ENCODE peak calls at places on chromosomes 11 and 22, in four cellular contexts. M, P, I and R are unnamed samples.
A peak's percentile ranks its signal among the peaks of the same experiment; 100 is the strongest.

GRCh38 chr11:83195176-83195531 is 1.6 kb downstream of the ANKRD42 start:
- DNase-seq in M (no peak), P (no peak), I (no peak), R (no peak)

GRCh38 chr11:56783448-56784041 is 35.0 kb upstream of the OR9G4 start:
- DNase-seq in I (peak; percentile 37), P (no peak), M (peak; percentile 0), R (peak; percentile 11)

GRCh38 chr11:93051181-93051580 is 81.7 kb downstream of the MTNR1B start:
- DNase-seq in M (peak; percentile 53), P (no peak), I (no peak), R (no peak)

GRCh38 chr11:97764193-97764592 is 1256.6 kb upstream of the CNTN5 start:
- DNase-seq in I (no peak), P (no peak), M (no peak), R (no peak)

GRCh38 chr22:38214248-38215056 is 12.7 kb downstream of the MAFF start:
- DNase-seq in M (no peak), I (no peak), P (peak; percentile 79), R (no peak)

GRCh38 chr11:129191649-129192048 is 476 bp downstream of the ARHGAP32 start:
- DNase-seq in M (no peak), P (no peak), I (peak; percentile 64), R (no peak)

GRCh38 chr22:29684244-29684643 is 35.6 kb upstream of the CABP7 start:
- DNase-seq in P (no peak), M (no peak), I (no peak), R (no peak)

GRCh38 chr22:43014062-43014875 is 680 bp downstream of the PACSIN2 start:
- DNase-seq in M (no peak), I (no peak), P (peak; percentile 44), R (no peak)

GRCh38 chr11:102010776-102011500 is 36.3 kb upstream of the CFAP300 start:
- DNase-seq in P (no peak), I (peak; percentile 84), M (peak; percentile 59), R (peak; percentile 38)

GRCh38 chr11:19866037-19866436 is 153.4 kb downstream of the NAV2 start:
- DNase-seq in I (no peak), M (no peak), P (no peak), R (no peak)

GRCh38 chr11:116175707-116176106 is 597.1 kb downstream of the BUD13 start:
- DNase-seq in P (no peak), I (no peak), M (no peak), R (no peak)

GRCh38 chr11:59053387-59053786 is 32.7 kb upstream of the GLYATL1B start:
- DNase-seq in I (peak; percentile 25), M (peak; percentile 37), P (peak; percentile 76), R (peak; percentile 19)

GRCh38 chr22:37267128-37267587 is 15.2 kb upstream of the CYTH4 start:
- DNase-seq in I (no peak), P (peak; percentile 73), M (no peak), R (no peak)

GRCh38 chr11:104057908-104058307 is 21.5 kb downstream of the DDI1 start:
- DNase-seq in M (no peak), I (no peak), P (no peak), R (no peak)

GRCh38 chr22:48227341-48228018 is 1465.0 kb downstream of the TBC1D22A start:
- DNase-seq in I (no peak), P (no peak), M (no peak), R (no peak)

GRCh38 chr11:11558826-11559225 is 63.0 kb downstream of the GALNT18 start:
- DNase-seq in P (no peak), I (no peak), M (no peak), R (no peak)

GRCh38 chr11:112277937-112278336 is 17.3 kb upstream of the PLET1 start:
- DNase-seq in P (no peak), I (no peak), M (no peak), R (no peak)

GRCh38 chr11:10294289-10294953 is 402 bp upstream of the SBF2 start:
- DNase-seq in M (no peak), P (no peak), I (peak; percentile 44), R (peak; percentile 79)

GRCh38 chr11:124405611-124406010 is 6.8 kb upstream of the OR8B3 start:
- DNase-seq in M (no peak), I (no peak), P (no peak), R (no peak)

GRCh38 chr22:44992166-44992565 is 17.6 kb downstream of the PHF21B start:
- DNase-seq in P (no peak), I (no peak), M (no peak), R (no peak)

GRCh38 chr22:27581688-27582087 is 219.9 kb downstream of the MN1 start:
- DNase-seq in P (peak; percentile 25), I (no peak), M (peak; percentile 48), R (peak; percentile 61)

GRCh38 chr11:60064115-60064514 is 7.7 kb downstream of the MS4A3 start:
- DNase-seq in M (no peak), P (no peak), I (no peak), R (no peak)

GRCh38 chr11:131408011-131408640 is 37.7 kb downstream of the NTM start:
- DNase-seq in I (peak; percentile 6), P (no peak), M (no peak), R (no peak)

GRCh38 chr22:23555118-23555517 is 25.0 kb downstream of the IGLL1 start:
- DNase-seq in P (no peak), I (no peak), M (no peak), R (no peak)

DNA sequence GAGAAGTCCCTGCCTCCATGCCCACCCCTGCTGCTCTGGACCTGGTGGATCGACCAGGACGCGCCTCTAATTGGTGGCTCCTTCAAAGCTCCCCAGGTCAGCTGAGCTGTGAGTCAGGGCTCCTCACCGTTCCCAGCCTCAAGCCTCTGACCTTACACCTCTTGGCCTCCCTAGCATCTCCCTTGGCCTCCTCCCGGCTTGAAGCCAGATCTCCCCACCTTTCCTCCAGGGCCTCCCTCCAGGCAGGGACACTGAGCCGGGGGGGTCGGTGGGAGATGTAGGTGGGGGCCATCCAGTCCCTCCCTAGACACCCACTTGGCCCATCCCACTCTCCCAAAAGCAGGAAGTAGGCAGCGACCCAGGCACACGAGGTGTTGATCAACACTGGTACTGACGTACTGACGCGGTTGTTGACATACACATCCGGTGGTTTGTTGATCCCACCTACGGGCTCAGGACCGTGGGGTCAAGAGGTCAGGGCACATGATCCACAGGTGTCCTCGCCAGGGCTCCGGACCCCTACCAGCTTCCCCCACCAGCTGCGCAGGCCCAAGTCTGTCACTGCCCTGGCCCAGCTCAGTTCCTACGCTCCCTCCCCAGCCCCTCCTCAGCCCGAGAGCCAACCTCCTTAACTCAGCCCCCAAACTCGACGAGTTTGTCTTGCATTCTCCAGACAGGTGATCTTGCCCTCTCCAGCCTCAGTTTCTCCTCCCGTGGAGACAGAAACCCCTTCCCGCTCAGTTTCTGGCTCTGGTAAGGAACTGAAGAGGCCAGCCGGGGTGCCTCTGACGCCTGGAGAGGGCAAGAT is 765 bp downstream of the ATG2A start:
- DNase-seq in I (peak; percentile 48), P (peak; percentile 66), M (no peak), R (no peak)
- TF ChIP-seq CTCF in I (no peak), P (no peak), M (no peak), R (no peak)

GRCh38 chr11:7523416-7524210 is 9.8 kb downstream of the PPFIBP2 start:
- DNase-seq in I (no peak), P (no peak), M (no peak), R (no peak)

GRCh38 chr11:7524831-7525230 is 11.0 kb downstream of the PPFIBP2 start:
- DNase-seq in P (peak; percentile 46), M (no peak), I (peak; percentile 30), R (no peak)

GRCh38 chr11:7527029-7527428 is 13.2 kb downstream of the PPFIBP2 start:
- DNase-seq in P (no peak), M (no peak), I (no peak), R (no peak)

GRCh38 chr11:7522546-7522945 is 8.7 kb downstream of the PPFIBP2 start:
- DNase-seq in I (no peak), P (no peak), M (no peak), R (no peak)

DNA sequence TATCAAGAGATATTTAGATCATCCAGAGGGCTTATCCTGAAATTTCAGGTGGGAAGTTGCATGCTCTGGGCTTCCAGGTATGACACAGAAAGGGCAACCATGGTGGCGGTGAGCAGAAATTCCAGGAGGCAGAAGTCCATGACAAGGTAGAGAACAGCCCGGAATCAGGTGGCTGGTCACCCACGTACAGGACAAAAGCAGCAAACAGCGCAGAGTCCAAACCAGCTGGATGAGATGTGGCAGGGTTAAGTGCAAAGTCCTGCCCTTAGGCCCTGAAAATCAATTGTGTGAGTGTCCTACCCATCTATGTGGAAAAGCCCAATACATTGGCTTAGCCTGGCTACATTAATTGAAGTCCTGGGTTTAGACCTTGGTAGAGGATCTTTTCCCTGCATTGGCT is 11.6 kb downstream of the PPFIBP2 start:
- DNase-seq in M (no peak), I (no peak), P (no peak), R (no peak)
- TF ChIP-seq CTCF in M (no peak), I (no peak), P (no peak), R (no peak)

DNA sequence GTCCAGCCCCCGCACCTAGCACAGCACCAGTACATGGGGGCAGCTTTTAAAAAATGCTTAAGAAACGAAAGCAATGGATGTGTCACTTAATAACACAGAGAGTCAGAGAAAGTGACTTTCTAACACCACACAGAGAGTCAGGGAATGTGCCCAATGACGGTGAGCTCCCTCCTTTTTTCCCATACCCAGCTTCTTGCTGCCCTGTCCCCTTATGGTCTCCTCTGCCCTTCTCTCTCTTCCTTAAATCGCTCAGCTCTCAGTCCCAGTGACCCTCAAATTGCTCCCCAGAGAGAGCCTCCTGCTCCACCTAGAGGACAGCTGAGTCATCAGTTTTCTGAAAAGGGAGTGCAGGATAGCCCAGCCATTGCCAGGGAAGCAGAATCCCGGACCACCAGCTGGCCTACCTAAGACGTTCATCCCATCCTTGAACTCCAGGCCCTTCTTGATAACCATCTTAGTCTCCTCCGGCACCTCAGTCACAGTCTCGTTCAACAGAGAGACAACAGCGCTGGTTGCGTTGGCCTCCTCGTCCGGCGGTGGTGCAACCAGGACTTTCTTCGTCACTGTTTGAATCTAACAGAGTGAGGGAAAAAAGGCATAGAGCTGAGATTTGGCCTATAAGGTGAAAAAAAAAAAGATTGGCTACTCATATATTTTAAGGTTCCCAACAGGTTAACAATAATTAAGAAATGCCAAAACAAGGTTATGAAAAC is 113.5 kb downstream of the SLC1A2 start:
- DNase-seq in M (no peak), I (no peak), P (peak; percentile 37), R (no peak)
- TF ChIP-seq CTCF in M (peak; percentile 68), I (peak; percentile 25), P (peak; percentile 51), R (peak; percentile 55)

GRCh38 chr22:33743756-33744155 is 176.5 kb downstream of the LARGE1 start:
- DNase-seq in M (no peak), I (no peak), P (no peak), R (no peak)

GRCh38 chr22:33747029-33747428 is 173.2 kb downstream of the LARGE1 start:
- DNase-seq in M (no peak), I (no peak), P (no peak), R (no peak)

GRCh38 chr22:33746501-33746928 is 173.8 kb downstream of the LARGE1 start:
- DNase-seq in I (no peak), M (no peak), P (no peak), R (no peak)

GRCh38 chr22:33748714-33749113 is 171.6 kb downstream of the LARGE1 start:
- DNase-seq in M (no peak), I (no peak), P (no peak), R (no peak)

DNA sequence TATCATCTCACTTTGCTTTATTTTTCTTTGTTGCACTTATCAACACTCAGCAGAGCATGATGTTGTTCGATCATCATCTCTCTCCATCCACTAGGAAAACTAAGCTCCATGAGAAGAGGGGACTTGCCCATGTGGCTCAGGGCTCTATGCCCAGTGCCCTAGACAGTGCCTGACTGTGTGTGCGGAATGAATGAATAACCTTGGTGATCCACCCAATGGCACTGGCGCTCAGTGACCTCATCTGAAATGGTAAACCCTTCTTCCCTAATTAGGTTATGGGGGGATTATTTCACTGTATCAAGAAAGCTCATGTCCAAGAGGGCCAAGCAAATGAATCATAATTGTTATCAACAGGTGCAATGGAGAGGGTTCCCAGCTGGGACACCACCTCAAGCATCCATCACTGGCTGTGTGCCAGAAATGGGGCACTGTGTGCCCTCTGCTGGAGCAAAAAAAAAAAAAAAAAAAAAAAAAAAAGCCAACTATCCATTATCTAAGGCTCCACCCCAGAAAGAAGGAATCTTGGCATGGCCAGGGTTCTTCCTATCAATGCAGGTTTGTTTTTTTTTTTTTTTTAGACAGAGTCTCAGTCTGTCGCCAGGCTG is 172.6 kb downstream of the LARGE1 start:
- DNase-seq in P (no peak), I (no peak), M (no peak), R (no peak)
- TF ChIP-seq CTCF in P (no peak), I (no peak), M (no peak), R (no peak)